ENCODE peak calls at places on chromosome 16, in eight cellular contexts. One of them, this sample, is unnamed.

GRCh38 chr16:30010817-30011504 is at the start of gene DOC2A:
- DNase-seq in mesendoderm: peak; percentile 60
- DNase-seq in PC-9: no peak
- DNase-seq in trophoblast cell: no peak
- DNase-seq in tibial nerve: no peak
- DNase-seq in thoracic aorta: no peak
- DNase-seq in cardiac muscle cell: no peak
- DNase-seq in CD4-positive, alpha-beta memory T cell: no peak
- DNase-seq in this sample: no peak

GRCh38 chr16:3215601-3216262 is 19.2 kb downstream of the ZNF200 start:
- DNase-seq in tibial nerve: no peak
- DNase-seq in trophoblast cell: no peak
- DNase-seq in mesendoderm: no peak
- DNase-seq in PC-9: no peak
- DNase-seq in thoracic aorta: no peak
- DNase-seq in CD4-positive, alpha-beta memory T cell: peak; percentile 19
- DNase-seq in cardiac muscle cell: no peak
- DNase-seq in this sample: no peak

GRCh38 chr16:66635406-66635805 is 30.9 kb downstream of the CMTM3 start:
- DNase-seq in CD4-positive, alpha-beta memory T cell: no peak
- DNase-seq in mesendoderm: no peak
- DNase-seq in trophoblast cell: no peak
- DNase-seq in PC-9: no peak
- DNase-seq in thoracic aorta: no peak
- DNase-seq in cardiac muscle cell: no peak
- DNase-seq in tibial nerve: no peak
- DNase-seq in this sample: no peak

GRCh38 chr16:84617068-84617630 is 729 bp downstream of the COTL1 start:
- DNase-seq in trophoblast cell: no peak
- DNase-seq in tibial nerve: no peak
- DNase-seq in CD4-positive, alpha-beta memory T cell: peak; percentile 53
- DNase-seq in cardiac muscle cell: no peak
- DNase-seq in thoracic aorta: no peak
- DNase-seq in mesendoderm: no peak
- DNase-seq in PC-9: no peak
- DNase-seq in this sample: no peak

GRCh38 chr16:53864819-53865491 is 161.0 kb downstream of the FTO start:
- DNase-seq in CD4-positive, alpha-beta memory T cell: no peak
- DNase-seq in cardiac muscle cell: peak; percentile 11
- DNase-seq in PC-9: peak; percentile 74
- DNase-seq in trophoblast cell: no peak
- DNase-seq in tibial nerve: no peak
- DNase-seq in thoracic aorta: no peak
- DNase-seq in mesendoderm: peak; percentile 57
- DNase-seq in this sample: no peak

GRCh38 chr16:49021136-49021535 is 260.5 kb downstream of the CBLN1 start:
- DNase-seq in PC-9: no peak
- DNase-seq in tibial nerve: no peak
- DNase-seq in thoracic aorta: no peak
- DNase-seq in trophoblast cell: no peak
- DNase-seq in mesendoderm: no peak
- DNase-seq in cardiac muscle cell: no peak
- DNase-seq in CD4-positive, alpha-beta memory T cell: no peak
- DNase-seq in this sample: no peak

GRCh38 chr16:27083861-27084261 is 17.1 kb downstream of the C16orf82 start:
- DNase-seq in PC-9: no peak
- DNase-seq in thoracic aorta: no peak
- DNase-seq in cardiac muscle cell: no peak
- DNase-seq in CD4-positive, alpha-beta memory T cell: no peak
- DNase-seq in tibial nerve: no peak
- DNase-seq in trophoblast cell: no peak
- DNase-seq in mesendoderm: peak; percentile 62
- DNase-seq in this sample: peak; percentile 25

GRCh38 chr16:84928679-84929420 is 82.5 kb downstream of the ZDHHC7 start:
- DNase-seq in thoracic aorta: no peak
- DNase-seq in tibial nerve: peak; percentile 68
- DNase-seq in PC-9: no peak
- DNase-seq in cardiac muscle cell: peak; percentile 75
- DNase-seq in mesendoderm: no peak
- DNase-seq in CD4-positive, alpha-beta memory T cell: no peak
- DNase-seq in trophoblast cell: no peak
- DNase-seq in this sample: peak; percentile 83

GRCh38 chr16:11949527-11949926 is 7.7 kb upstream of the NPIPB2 start:
- DNase-seq in mesendoderm: peak; percentile 79
- DNase-seq in PC-9: peak; percentile 50
- DNase-seq in cardiac muscle cell: peak; percentile 46
- DNase-seq in tibial nerve: peak; percentile 11
- DNase-seq in trophoblast cell: peak; percentile 54
- DNase-seq in thoracic aorta: no peak
- DNase-seq in CD4-positive, alpha-beta memory T cell: peak; percentile 5
- DNase-seq in this sample: no peak

GRCh38 chr16:154223-155030 is 2.0 kb downstream of the HBZ start:
- DNase-seq in CD4-positive, alpha-beta memory T cell: no peak
- DNase-seq in PC-9: no peak
- DNase-seq in thoracic aorta: no peak
- DNase-seq in cardiac muscle cell: peak; percentile 35
- DNase-seq in mesendoderm: peak; percentile 29
- DNase-seq in tibial nerve: no peak
- DNase-seq in trophoblast cell: no peak
- DNase-seq in this sample: no peak

GRCh38 chr16:305916-306315 is 23.0 kb downstream of the PDIA2 start:
- DNase-seq in PC-9: no peak
- DNase-seq in mesendoderm: no peak
- DNase-seq in CD4-positive, alpha-beta memory T cell: no peak
- DNase-seq in cardiac muscle cell: no peak
- DNase-seq in tibial nerve: no peak
- DNase-seq in thoracic aorta: no peak
- DNase-seq in trophoblast cell: no peak
- DNase-seq in this sample: no peak

GRCh38 chr16:82298472-82298871 is 128.4 kb upstream of the MPHOSPH6 start:
- DNase-seq in trophoblast cell: no peak
- DNase-seq in CD4-positive, alpha-beta memory T cell: no peak
- DNase-seq in PC-9: no peak
- DNase-seq in cardiac muscle cell: no peak
- DNase-seq in tibial nerve: no peak
- DNase-seq in thoracic aorta: no peak
- DNase-seq in mesendoderm: no peak
- DNase-seq in this sample: no peak
- H3K4me3 ChIP-seq in trophoblast cell: no peak overlapping the region
- H3K4me3 ChIP-seq in CD4-positive, alpha-beta memory T cell: no peak overlapping the region
- H3K4me3 ChIP-seq in PC-9: no peak overlapping the region
- H3K4me3 ChIP-seq in cardiac muscle cell: no peak overlapping the region
- H3K4me3 ChIP-seq in tibial nerve: no peak overlapping the region
- H3K4me3 ChIP-seq in thoracic aorta: no peak overlapping the region
- H3K4me3 ChIP-seq in mesendoderm: no peak overlapping the region
- H3K4me3 ChIP-seq in this sample: no peak overlapping the region

GRCh38 chr16:1431497-1432270 is 806 bp downstream of the PERCC1 start:
- DNase-seq in mesendoderm: no peak
- DNase-seq in PC-9: no peak
- DNase-seq in tibial nerve: no peak
- DNase-seq in thoracic aorta: no peak
- DNase-seq in trophoblast cell: no peak
- DNase-seq in cardiac muscle cell: no peak
- DNase-seq in CD4-positive, alpha-beta memory T cell: no peak
- DNase-seq in this sample: no peak

GRCh38 chr16:1429631-1430030 is 1.2 kb upstream of the PERCC1 start:
- DNase-seq in CD4-positive, alpha-beta memory T cell: no peak
- DNase-seq in trophoblast cell: no peak
- DNase-seq in mesendoderm: no peak
- DNase-seq in tibial nerve: no peak
- DNase-seq in PC-9: no peak
- DNase-seq in thoracic aorta: no peak
- DNase-seq in cardiac muscle cell: no peak
- DNase-seq in this sample: no peak

GRCh38 chr16:1430214-1430758 is 592 bp upstream of the PERCC1 start:
- DNase-seq in trophoblast cell: no peak
- DNase-seq in tibial nerve: no peak
- DNase-seq in cardiac muscle cell: no peak
- DNase-seq in CD4-positive, alpha-beta memory T cell: no peak
- DNase-seq in thoracic aorta: no peak
- DNase-seq in mesendoderm: no peak
- DNase-seq in PC-9: no peak
- DNase-seq in this sample: no peak

GRCh38 chr16:1432388-1433262 is 1.7 kb downstream of the PERCC1 start:
- DNase-seq in trophoblast cell: no peak
- DNase-seq in mesendoderm: no peak
- DNase-seq in PC-9: no peak
- DNase-seq in thoracic aorta: no peak
- DNase-seq in cardiac muscle cell: no peak
- DNase-seq in tibial nerve: no peak
- DNase-seq in CD4-positive, alpha-beta memory T cell: no peak
- DNase-seq in this sample: no peak

GRCh38 chr16:1430759-1431496 is at the start of gene PERCC1:
- DNase-seq in thoracic aorta: no peak
- DNase-seq in cardiac muscle cell: no peak
- DNase-seq in trophoblast cell: no peak
- DNase-seq in mesendoderm: no peak
- DNase-seq in CD4-positive, alpha-beta memory T cell: no peak
- DNase-seq in tibial nerve: no peak
- DNase-seq in PC-9: no peak
- DNase-seq in this sample: no peak
- H3K4me1 ChIP-seq in thoracic aorta: no peaks in the 10 kb centered on the region
- H3K4me1 ChIP-seq in cardiac muscle cell: peaks cover 9% of the 10 kb centered on the region
- H3K4me1 ChIP-seq in trophoblast cell: no peaks in the 10 kb centered on the region
- H3K4me1 ChIP-seq in mesendoderm: no peaks in the 10 kb centered on the region
- H3K4me1 ChIP-seq in CD4-positive, alpha-beta memory T cell: no peaks in the 10 kb centered on the region
- H3K4me1 ChIP-seq in tibial nerve: peaks cover 4% of the 10 kb centered on the region
- H3K4me1 ChIP-seq in PC-9: no peaks in the 10 kb centered on the region
- H3K4me1 ChIP-seq in this sample: peaks cover 11% of the 10 kb centered on the region

GRCh38 chr16:25151996-25152395 is 40.5 kb downstream of the LCMT1 start:
- DNase-seq in PC-9: peak; percentile 87
- DNase-seq in CD4-positive, alpha-beta memory T cell: no peak
- DNase-seq in mesendoderm: peak; percentile 48
- DNase-seq in tibial nerve: no peak
- DNase-seq in cardiac muscle cell: peak; percentile 34
- DNase-seq in trophoblast cell: peak; percentile 86
- DNase-seq in thoracic aorta: no peak
- DNase-seq in this sample: no peak

GRCh38 chr16:25157476-25157875 is 45.9 kb downstream of the LCMT1 start:
- DNase-seq in mesendoderm: no peak
- DNase-seq in trophoblast cell: no peak
- DNase-seq in cardiac muscle cell: no peak
- DNase-seq in thoracic aorta: no peak
- DNase-seq in tibial nerve: no peak
- DNase-seq in PC-9: no peak
- DNase-seq in CD4-positive, alpha-beta memory T cell: no peak
- DNase-seq in this sample: no peak

GRCh38 chr16:25158401-25158800 is 46.9 kb downstream of the LCMT1 start:
- DNase-seq in thoracic aorta: no peak
- DNase-seq in mesendoderm: no peak
- DNase-seq in CD4-positive, alpha-beta memory T cell: no peak
- DNase-seq in cardiac muscle cell: peak; percentile 55
- DNase-seq in trophoblast cell: no peak
- DNase-seq in tibial nerve: no peak
- DNase-seq in PC-9: no peak
- DNase-seq in this sample: no peak

GRCh38 chr16:25161753-25162152 is 50.2 kb downstream of the LCMT1 start:
- DNase-seq in tibial nerve: no peak
- DNase-seq in trophoblast cell: no peak
- DNase-seq in cardiac muscle cell: no peak
- DNase-seq in mesendoderm: no peak
- DNase-seq in CD4-positive, alpha-beta memory T cell: no peak
- DNase-seq in thoracic aorta: no peak
- DNase-seq in PC-9: no peak
- DNase-seq in this sample: no peak

GRCh38 chr16:25155553-25156460 is 44.3 kb downstream of the LCMT1 start:
- DNase-seq in CD4-positive, alpha-beta memory T cell: no peak
- DNase-seq in mesendoderm: no peak
- DNase-seq in thoracic aorta: no peak
- DNase-seq in cardiac muscle cell: peak; percentile 46
- DNase-seq in tibial nerve: no peak
- DNase-seq in trophoblast cell: no peak
- DNase-seq in PC-9: no peak
- DNase-seq in this sample: no peak
- H3K27ac ChIP-seq in CD4-positive, alpha-beta memory T cell: no peak overlapping the region
- H3K27ac ChIP-seq in mesendoderm: no peak overlapping the region
- H3K27ac ChIP-seq in thoracic aorta: no peak overlapping the region
- H3K27ac ChIP-seq in cardiac muscle cell: no peak overlapping the region
- H3K27ac ChIP-seq in tibial nerve: no peak overlapping the region
- H3K27ac ChIP-seq in trophoblast cell: no peak overlapping the region
- H3K27ac ChIP-seq in PC-9: no peak overlapping the region
- H3K27ac ChIP-seq in this sample: no peak overlapping the region

DNA sequence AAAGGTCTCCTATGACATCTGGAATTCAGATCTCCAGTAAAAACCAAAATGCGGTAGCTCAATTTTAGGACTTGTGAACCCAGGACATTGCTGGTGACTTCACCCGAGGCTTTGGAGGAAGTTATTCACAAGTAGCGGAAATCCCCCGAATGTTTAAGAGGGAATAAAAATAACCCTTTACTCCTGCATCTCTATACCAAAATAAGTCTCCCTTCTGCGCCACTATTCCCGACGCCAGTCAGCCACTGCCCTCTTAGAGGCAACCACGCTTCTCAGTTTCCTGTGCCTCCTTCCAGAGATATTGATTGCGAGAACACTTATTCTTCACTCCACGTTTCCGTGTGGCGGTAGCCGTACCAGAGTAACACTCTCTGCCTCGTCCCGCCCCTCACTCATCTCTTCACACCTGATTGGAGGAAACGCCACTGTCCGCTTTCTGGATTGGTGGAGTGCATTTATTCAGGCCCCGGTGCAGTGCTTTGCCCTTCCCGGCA is 27.4 kb downstream of the EMP2 start:
- DNase-seq in PC-9: no peak
- DNase-seq in tibial nerve: peak; percentile 29
- DNase-seq in cardiac muscle cell: no peak
- DNase-seq in trophoblast cell: peak; percentile 68
- DNase-seq in CD4-positive, alpha-beta memory T cell: peak; percentile 45
- DNase-seq in mesendoderm: peak; percentile 56
- DNase-seq in thoracic aorta: no peak
- DNase-seq in this sample: peak; percentile 64
- H3K4me3 ChIP-seq in PC-9: no peak overlapping the region
- H3K4me3 ChIP-seq in tibial nerve: peak overlapping the region; percentile 24
- H3K4me3 ChIP-seq in cardiac muscle cell: no peak overlapping the region
- H3K4me3 ChIP-seq in trophoblast cell: no peak overlapping the region
- H3K4me3 ChIP-seq in CD4-positive, alpha-beta memory T cell: peak overlapping the region; percentile 32
- H3K4me3 ChIP-seq in mesendoderm: no peak overlapping the region
- H3K4me3 ChIP-seq in thoracic aorta: peak overlapping the region; percentile 43
- H3K4me3 ChIP-seq in this sample: peak overlapping the region; percentile 57

GRCh38 chr16:89471225-89471624 is 19.1 kb downstream of the ANKRD11 start:
- DNase-seq in PC-9: peak; percentile 75
- DNase-seq in tibial nerve: no peak
- DNase-seq in cardiac muscle cell: peak; percentile 83
- DNase-seq in mesendoderm: peak; percentile 96
- DNase-seq in trophoblast cell: peak; percentile 88
- DNase-seq in thoracic aorta: no peak
- DNase-seq in CD4-positive, alpha-beta memory T cell: no peak
- DNase-seq in this sample: no peak
- H3K4me1 ChIP-seq in PC-9: peaks cover 55% of the 10 kb centered on the region
- H3K4me1 ChIP-seq in tibial nerve: peaks cover 85% of the 10 kb centered on the region
- H3K4me1 ChIP-seq in cardiac muscle cell: peaks cover 13% of the 10 kb centered on the region
- H3K4me1 ChIP-seq in mesendoderm: peaks cover 21% of the 10 kb centered on the region
- H3K4me1 ChIP-seq in trophoblast cell: peaks cover 24% of the 10 kb centered on the region
- H3K4me1 ChIP-seq in thoracic aorta: peaks cover 24% of the 10 kb centered on the region
- H3K4me1 ChIP-seq in CD4-positive, alpha-beta memory T cell: peaks cover 95% of the 10 kb centered on the region
- H3K4me1 ChIP-seq in this sample: peaks cover 89% of the 10 kb centered on the region